ENCODE peak calls at places on chromosomes 6 and 20, in seven cellular contexts. W, A, V, L, H, I and T are unnamed samples.

GRCh38 chr6:53703047-53703446 is 37.5 kb upstream of the KLHL31 start:
- DNase-seq in V (no peak), H (no peak), I (no peak), L (no peak), W (no peak), A (no peak), T (no peak)

GRCh38 chr6:56851541-56852248 is 103.2 kb upstream of the BEND6 start:
- DNase-seq in L (peak; percentile 89), A (no peak), I (peak; percentile 67), V (peak; percentile 91), W (peak; percentile 80), H (peak; percentile 32), T (no peak)

GRCh38 chr6:31407699-31408098 is 4.3 kb downstream of the MICA start:
- DNase-seq in I (peak; percentile 53), V (peak; percentile 77), L (peak; percentile 52), H (no peak), W (no peak), A (no peak), T (no peak)

GRCh38 chr6:44681782-44682181 is 294.3 kb downstream of the CDC5L start:
- DNase-seq in A (no peak), W (no peak), H (no peak), V (peak; percentile 47), L (peak; percentile 52), I (no peak), T (no peak)

GRCh38 chr6:21971540-21971939 is 325.3 kb downstream of the PRL start:
- DNase-seq in I (no peak), L (no peak), H (no peak), V (no peak), A (no peak), W (no peak), T (no peak)

GRCh38 chr6:30845183-30845582 is 39.1 kb upstream of the DDR1 start:
- DNase-seq in V (no peak), H (no peak), A (no peak), L (no peak), I (no peak), W (no peak), T (no peak)

GRCh38 chr6:121247386-121247785 is 86.9 kb downstream of the TBC1D32 start:
- DNase-seq in I (no peak), L (peak; percentile 17), A (no peak), H (no peak), V (peak; percentile 45), W (peak; percentile 70), T (no peak)

GRCh38 chr6:100366419-100366818 is 98.3 kb downstream of the SIM1 start:
- DNase-seq in L (peak; percentile 35), I (no peak), W (no peak), V (peak; percentile 91), H (no peak), A (no peak), T (peak; percentile 58)

GRCh38 chr6:45115696-45116095 is 212.4 kb upstream of the RUNX2 start:
- DNase-seq in V (peak; percentile 70), L (peak; percentile 75), W (no peak), H (no peak), I (peak; percentile 19), A (no peak), T (no peak)

GRCh38 chr20:41587523-41587922 is 30.7 kb downstream of the CHD6 start:
- DNase-seq in H (no peak), A (no peak), I (no peak), L (no peak), W (no peak), V (no peak), T (no peak)

GRCh38 chr6:5132741-5133140 is 47.6 kb downstream of the PPP1R3G start:
- DNase-seq in L (peak; percentile 98), I (no peak), A (peak; percentile 78), W (no peak), V (peak; percentile 96), H (peak; percentile 20), T (no peak)

GRCh38 chr6:162056745-162057144 is 670.8 kb downstream of the PRKN start:
- DNase-seq in L (peak; percentile 36), A (no peak), V (peak; percentile 66), W (no peak), H (no peak), I (peak; percentile 95), T (peak; percentile 78)

GRCh38 chr6:84016029-84016428 is 17.5 kb upstream of the MRAP2 start:
- DNase-seq in V (no peak), L (no peak), H (no peak), I (no peak), A (no peak), W (no peak), T (no peak)

GRCh38 chr20:34527016-34527415 is 10.8 kb downstream of the DYNLRB1 start:
- DNase-seq in H (no peak), I (no peak), V (no peak), L (no peak), W (no peak), A (peak; percentile 24), T (no peak)

GRCh38 chr6:30548375-30548774 is 7.9 kb downstream of the GNL1 start:
- DNase-seq in V (peak; percentile 91), L (peak; percentile 33), I (peak; percentile 30), W (no peak), A (no peak), H (no peak), T (peak; percentile 85)

GRCh38 chr6:85015396-85015990 is 251.1 kb upstream of the TBX18 start:
- DNase-seq in W (no peak), H (no peak), V (peak; percentile 67), A (no peak), L (peak; percentile 86), I (peak; percentile 32), T (peak; percentile 22)

GRCh38 chr20:18743665-18744440 is 69.7 kb upstream of the SCP2D1 start:
- DNase-seq in H (no peak), I (peak; percentile 62), V (peak; percentile 46), W (no peak), L (no peak), A (no peak), T (no peak)

GRCh38 chr6:69097948-69098347 is 462.9 kb downstream of the ADGRB3 start:
- DNase-seq in A (no peak), V (no peak), W (no peak), I (no peak), H (no peak), L (no peak), T (no peak)

GRCh38 chr20:59184880-59185447 is 21.3 kb downstream of the ZNF831 start:
- DNase-seq in V (peak; percentile 29), L (no peak), W (no peak), I (no peak), A (no peak), H (no peak), T (no peak)

GRCh38 chr6:37536462-37537225 is 37.0 kb upstream of the CCDC167 start:
- DNase-seq in W (no peak), L (no peak), I (no peak), V (no peak), A (no peak), H (no peak), T (no peak)

GRCh38 chr6:152232494-152233151 is 404.5 kb downstream of the SYNE1 start:
- DNase-seq in A (no peak), W (no peak), H (no peak), I (no peak), L (peak; percentile 80), V (peak; percentile 38), T (no peak)

GRCh38 chr20:58891686-58892125 is 39.2 kb downstream of the GNAS start:
- DNase-seq in L (no peak), V (peak; percentile 33), A (no peak), H (no peak), I (no peak), W (peak; percentile 40), T (no peak)

GRCh38 chr6:127794405-127794804 is 106.5 kb downstream of the THEMIS start:
- DNase-seq in W (no peak), H (no peak), A (no peak), L (no peak), V (no peak), I (no peak), T (no peak)

GRCh38 chr6:30748851-30749540 is 4.6 kb upstream of the IER3 start:
- DNase-seq in A (no peak), H (peak; percentile 55), V (peak; percentile 51), L (peak; percentile 61), I (peak; percentile 54), W (no peak), T (no peak)

GRCh38 chr6:36368921-36369880 is 18.3 kb downstream of the ETV7 start:
- DNase-seq in V (peak; percentile 71), W (no peak), A (no peak), H (no peak), L (peak; percentile 82), I (peak; percentile 84), T (peak; percentile 43)

GRCh38 chr6:143164565-143165105 is 103.9 kb downstream of the AIG1 start:
- DNase-seq in L (peak; percentile 39), V (no peak), I (no peak), A (no peak), H (no peak), W (no peak), T (no peak)

GRCh38 chr20:58294497-58295455 is 14.7 kb upstream of the RAB22A start:
- DNase-seq in V (no peak), A (no peak), I (no peak), H (no peak), W (no peak), L (no peak), T (no peak)

GRCh38 chr20:54021446-54022235 is 48.8 kb downstream of the BCAS1 start:
- DNase-seq in I (no peak), W (no peak), A (no peak), V (no peak), L (no peak), H (no peak), T (no peak)

GRCh38 chr20:6055161-6055783 is 1.4 kb upstream of the LRRN4 start:
- DNase-seq in H (no peak), W (no peak), V (no peak), I (peak; percentile 76), A (no peak), L (no peak), T (no peak)